ENCODE peak calls at places on chromosomes 2 and 18, in four cellular contexts. F, K, V and A are unnamed samples.

GRCh38 chr18:37299471-37300304 is 265.9 kb downstream of the CELF4 start:
- DNase-seq in F (peak), K (peak), V (peak), A (no peak)

GRCh38 chr2:217261452-217261851 is 401.6 kb upstream of the TNP1 start:
- DNase-seq in F (no peak), K (no peak), V (no peak), A (no peak)

GRCh38 chr2:170812716-170813585 is 3.7 kb upstream of the GAD1 start:
- DNase-seq in F (no peak), K (peak), V (no peak), A (no peak)

GRCh38 chr2:36333350-36334012 is 22.1 kb upstream of the CRIM1 start:
- DNase-seq in F (no peak), K (peak), V (no peak), A (no peak)

GRCh38 chr2:131042161-131042775 is 51.0 kb downstream of the FAM168B start:
- DNase-seq in F (no peak), K (no peak), V (no peak), A (no peak)

GRCh38 chr2:107259411-107260195 is 373.6 kb upstream of the ST6GAL2 start:
- DNase-seq in F (no peak), K (no peak), V (no peak), A (no peak)

GRCh38 chr2:175111200-175111657 is 56.8 kb downstream of the ATF2 start:
- DNase-seq in F (no peak), K (peak), V (peak), A (no peak)

GRCh38 chr2:109124982-109125594 is 3.9 kb upstream of the SH3RF3 start:
- DNase-seq in F (no peak), K (peak), V (no peak), A (no peak)

GRCh38 chr2:142533083-142533482 is 344.4 kb upstream of the KYNU start:
- DNase-seq in F (no peak), K (no peak), V (no peak), A (no peak)

GRCh38 chr18:76005632-76006031 is 489.4 kb downstream of the ZNF516 start:
- DNase-seq in F (no peak), K (no peak), V (no peak), A (no peak)

GRCh38 chr2:153519260-153519875 is 40.8 kb upstream of the RPRM start:
- DNase-seq in F (peak), K (peak), V (no peak), A (no peak)

GRCh38 chr18:903703-904102 is 968 bp upstream of the ADCYAP1 start:
- DNase-seq in F (peak), K (peak), V (peak), A (no peak)

GRCh38 chr2:30266051-30266621 is 34.8 kb downstream of the LBH start:
- DNase-seq in F (peak), K (no peak), V (no peak), A (peak)

GRCh38 chr2:55869637-55870325 is 53.8 kb downstream of the EFEMP1 start:
- DNase-seq in F (no peak), K (no peak), V (no peak), A (no peak)

GRCh38 chr2:117820444-117820843 is 6.0 kb downstream of the DDX18 start:
- DNase-seq in F (peak), K (no peak), V (no peak), A (no peak)

GRCh38 chr2:117812443-117812842 is 2.0 kb upstream of the DDX18 start:
- DNase-seq in F (no peak), K (peak), V (no peak), A (no peak)

GRCh38 chr2:117814417-117815264 is at the start of gene DDX18:
- DNase-seq in F (peak), K (peak), V (peak), A (peak)

GRCh38 chr2:117818921-117819320 is 4.4 kb downstream of the DDX18 start:
- DNase-seq in F (no peak), K (no peak), V (no peak), A (no peak)

DNA sequence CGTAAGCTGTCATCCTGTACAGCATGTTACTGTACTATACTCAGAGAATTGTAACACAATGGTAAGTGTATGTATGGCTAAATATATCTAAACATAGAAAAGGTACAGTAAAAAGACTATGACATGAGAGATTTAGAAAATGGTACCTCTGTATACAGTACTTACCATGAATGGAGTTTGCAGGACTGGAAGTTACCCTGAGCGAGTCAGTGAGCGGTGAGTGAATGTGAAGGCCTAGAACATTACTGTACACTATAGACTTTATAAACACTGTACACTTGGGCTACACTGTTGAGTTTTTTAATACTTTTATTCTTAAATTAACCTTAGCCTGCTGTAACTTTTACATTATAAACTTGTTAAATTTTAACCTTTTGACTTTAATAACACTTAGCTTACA is 1.5 kb downstream of the DDX18 start:
- DNase-seq in F (no peak), K (no peak), V (no peak), A (no peak)
- H3K4me3 ChIP-seq in F (peak), K (peak), V (peak), A (peak)

GRCh38 chr2:54570321-54570881 is 114.3 kb downstream of the SPTBN1 start:
- DNase-seq in F (no peak), K (no peak), V (no peak), A (no peak)
- H3K4me3 ChIP-seq in F (peak), K (peak), V (no peak), A (no peak)

DNA sequence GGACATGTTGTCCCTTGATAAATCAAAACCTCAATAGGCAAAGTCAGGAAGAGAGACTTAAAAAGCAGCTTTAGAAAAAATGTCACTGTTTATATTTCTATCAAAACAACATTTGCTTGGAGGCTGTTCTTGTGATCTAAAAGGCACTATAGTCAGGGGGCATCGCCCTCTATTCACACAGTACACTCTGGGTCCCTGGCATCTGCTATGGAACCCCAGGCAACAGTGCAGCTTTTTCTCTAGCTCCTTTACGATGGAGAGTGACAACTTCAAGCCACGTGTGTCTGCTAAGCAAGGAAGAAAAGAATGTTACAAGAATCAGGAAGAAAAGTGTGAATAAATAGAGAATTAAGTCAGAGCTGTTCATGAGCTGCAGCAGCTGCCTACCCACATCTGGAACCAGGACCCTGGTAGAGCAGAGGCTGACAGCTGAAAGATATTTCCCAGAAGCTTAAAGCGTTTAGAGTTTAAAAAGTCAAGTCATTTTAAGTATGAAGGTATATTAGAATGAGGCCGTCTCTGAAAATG is 11.2 kb downstream of the RND3 start:
- DNase-seq in F (no peak), K (no peak), V (no peak), A (no peak)
- H3K4me3 ChIP-seq in F (no peak), K (no peak), V (no peak), A (no peak)

DNA sequence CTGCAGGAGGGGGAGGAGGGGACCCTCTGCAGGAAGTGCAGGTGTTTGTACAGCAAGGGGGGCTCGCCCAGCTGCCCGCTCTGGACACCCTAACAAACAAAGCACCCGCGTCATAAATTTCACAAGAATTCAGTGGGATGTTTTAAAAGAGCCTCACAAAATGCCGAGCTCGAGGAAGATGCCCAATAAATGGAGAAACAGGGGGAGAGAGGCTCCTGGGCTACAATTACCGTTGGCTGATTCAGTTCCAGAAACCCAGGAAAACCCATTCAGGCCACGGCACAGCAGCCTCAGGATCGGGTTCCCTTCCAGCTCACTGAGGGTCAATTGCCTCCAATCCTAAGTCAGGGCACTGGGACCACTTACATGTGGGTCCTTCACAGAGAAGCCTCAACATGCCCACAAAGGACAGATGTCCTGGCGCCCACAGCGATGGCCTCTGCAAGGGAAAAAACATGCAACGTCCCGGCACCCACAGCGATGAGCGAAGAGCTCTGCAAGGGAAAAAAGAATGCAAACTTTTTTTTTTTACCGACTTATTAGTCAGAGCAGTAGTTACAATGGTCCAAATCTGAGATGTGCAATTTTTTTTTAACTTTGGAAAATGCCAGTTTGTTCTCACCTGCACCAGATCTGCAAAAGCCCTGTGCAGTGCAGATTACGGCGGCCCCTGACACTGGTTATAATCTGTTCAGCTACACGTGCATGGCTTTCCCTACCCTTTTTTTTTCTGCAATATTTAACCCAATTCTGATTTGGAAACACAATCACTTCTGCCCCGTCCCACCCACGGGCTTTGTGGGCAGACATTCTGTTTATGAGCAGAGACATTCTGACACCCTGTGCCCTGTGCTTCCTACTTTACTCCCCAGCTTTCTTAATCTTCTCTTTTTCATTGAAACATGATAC is 159.4 kb upstream of the SALL3 start:
- DNase-seq in F (no peak), K (no peak), V (no peak), A (no peak)
- H3K4me3 ChIP-seq in F (no peak), K (no peak), V (no peak), A (no peak)